ENCODE peak calls at places on chromosomes 1 and 21, in five cellular contexts. A, I, D, E and K are unnamed samples.

GRCh38 chr1:46522184-46522968 is 29.1 kb downstream of the KNCN start:
- DNase-seq in E (peak; percentile 89), D (no peak), I (peak; percentile 85), A (peak; percentile 91), K (no peak)

GRCh38 chr1:38140025-38140487 is 93.5 kb upstream of the POU3F1 start:
- DNase-seq in D (no peak), E (no peak), A (no peak), I (no peak), K (no peak)

GRCh38 chr1:119453021-119453420 is 38.1 kb downstream of the HSD3B2 start:
- DNase-seq in A (peak; percentile 58), D (no peak), I (peak; percentile 96), E (peak; percentile 47), K (no peak)

GRCh38 chr1:42922687-42923366 is 35.8 kb downstream of the SLC2A1 start:
- DNase-seq in D (no peak), A (peak; percentile 58), E (peak; percentile 73), I (peak; percentile 69), K (peak; percentile 63)

GRCh38 chr1:36154765-36155559 is 998 bp upstream of the MAP7D1 start:
- DNase-seq in E (no peak), I (no peak), D (no peak), A (peak; percentile 43), K (no peak)

GRCh38 chr21:23016617-23017016 is 2018.4 kb downstream of the NCAM2 start:
- DNase-seq in D (no peak), E (no peak), A (no peak), I (no peak), K (no peak)

GRCh38 chr1:32925360-32926142 is 24.4 kb upstream of the TMEM54 start:
- DNase-seq in A (peak; percentile 22), E (peak; percentile 22), I (no peak), D (no peak), K (no peak)

GRCh38 chr1:225866061-225866844 is 15.9 kb downstream of the TMEM63A start:
- DNase-seq in E (peak; percentile 83), I (peak; percentile 35), A (peak; percentile 74), D (no peak), K (no peak)

GRCh38 chr21:46182548-46183336 is 1.5 kb downstream of the SPATC1L start:
- DNase-seq in E (no peak), A (no peak), I (no peak), D (no peak), K (no peak)

GRCh38 chr1:166032901-166033371 is 133.9 kb downstream of the FAM78B start:
- DNase-seq in D (peak; percentile 9), I (no peak), A (no peak), E (no peak), K (no peak)

GRCh38 chr21:43023175-43023574 is 48.8 kb downstream of the PKNOX1 start:
- DNase-seq in I (no peak), D (no peak), E (no peak), A (no peak), K (no peak)

GRCh38 chr1:37477198-37477931 is 3.0 kb downstream of the ZC3H12A start:
- DNase-seq in I (peak; percentile 45), D (no peak), E (peak; percentile 50), A (peak; percentile 50), K (no peak)

GRCh38 chr1:30942326-30942978 is 33.9 kb upstream of the SDC3 start:
- DNase-seq in D (no peak), A (peak; percentile 56), I (no peak), E (no peak), K (no peak)

GRCh38 chr1:15799928-15800835 is 7.3 kb downstream of the UQCRHL start:
- DNase-seq in D (no peak), E (peak; percentile 29), I (peak; percentile 60), A (peak; percentile 71), K (no peak)

GRCh38 chr1:210557426-210558077 is 228.8 kb downstream of the HHAT start:
- DNase-seq in E (no peak), I (no peak), D (no peak), A (no peak), K (no peak)

GRCh38 chr1:197725044-197725443 is 50.2 kb downstream of the DENND1B start:
- DNase-seq in E (peak; percentile 44), D (no peak), I (peak; percentile 29), A (peak; percentile 29), K (no peak)

GRCh38 chr1:37437058-37437457 is 37.3 kb upstream of the ZC3H12A start:
- DNase-seq in D (no peak), E (no peak), I (no peak), A (no peak), K (no peak)